ENCODE peak calls at places on chromosomes 3 and 15, in seven cellular contexts. One of them, this sample, is unnamed.

GRCh38 chr3:135444058-135444457 is 521.5 kb upstream of the PPP2R3A start:
- DNase-seq in EL: no peak
- DNase-seq in thyroid gland: no peak
- DNase-seq in NCI-H524: no peak
- DNase-seq in activated naive CD8-positive, alpha-beta T cell treated with anti-CD3 and anti-CD28 coated beads for 36 hours: no peak
- DNase-seq in mesothelial cell of epicardium: no peak
- DNase-seq in T47D: no peak
- DNase-seq in this sample: no peak

GRCh38 chr3:135965506-135966348 is at the start of gene PPP2R3A:
- DNase-seq in NCI-H524: peak; percentile 88
- DNase-seq in T47D: peak; percentile 84
- DNase-seq in EL: peak; percentile 89
- DNase-seq in thyroid gland: peak; percentile 76
- DNase-seq in mesothelial cell of epicardium: peak; percentile 82
- DNase-seq in activated naive CD8-positive, alpha-beta T cell treated with anti-CD3 and anti-CD28 coated beads for 36 hours: peak; percentile 81
- DNase-seq in this sample: peak; percentile 74

GRCh38 chr3:148792540-148792939 is 35.1 kb upstream of the CPB1 start:
- DNase-seq in mesothelial cell of epicardium: no peak
- DNase-seq in NCI-H524: no peak
- DNase-seq in EL: no peak
- DNase-seq in T47D: no peak
- DNase-seq in activated naive CD8-positive, alpha-beta T cell treated with anti-CD3 and anti-CD28 coated beads for 36 hours: no peak
- DNase-seq in thyroid gland: no peak
- DNase-seq in this sample: no peak

GRCh38 chr15:71409541-71409940 is 294.3 kb downstream of the THSD4 start:
- DNase-seq in T47D: no peak
- DNase-seq in thyroid gland: no peak
- DNase-seq in mesothelial cell of epicardium: no peak
- DNase-seq in NCI-H524: no peak
- DNase-seq in activated naive CD8-positive, alpha-beta T cell treated with anti-CD3 and anti-CD28 coated beads for 36 hours: no peak
- DNase-seq in EL: no peak
- DNase-seq in this sample: no peak

GRCh38 chr3:48629894-48630293 is 5.4 kb downstream of the SLC26A6 start:
- DNase-seq in mesothelial cell of epicardium: no peak
- DNase-seq in NCI-H524: no peak
- DNase-seq in EL: no peak
- DNase-seq in thyroid gland: no peak
- DNase-seq in activated naive CD8-positive, alpha-beta T cell treated with anti-CD3 and anti-CD28 coated beads for 36 hours: no peak
- DNase-seq in T47D: no peak
- DNase-seq in this sample: no peak

GRCh38 chr15:32790352-32790999 is 72.7 kb downstream of the GREM1 start:
- DNase-seq in thyroid gland: peak; percentile 29
- DNase-seq in activated naive CD8-positive, alpha-beta T cell treated with anti-CD3 and anti-CD28 coated beads for 36 hours: no peak
- DNase-seq in mesothelial cell of epicardium: no peak
- DNase-seq in NCI-H524: no peak
- DNase-seq in T47D: no peak
- DNase-seq in EL: peak; percentile 81
- DNase-seq in this sample: no peak

GRCh38 chr3:48268381-48268935 is 27.6 kb downstream of the ZNF589 start:
- DNase-seq in activated naive CD8-positive, alpha-beta T cell treated with anti-CD3 and anti-CD28 coated beads for 36 hours: peak; percentile 86
- DNase-seq in mesothelial cell of epicardium: no peak
- DNase-seq in T47D: no peak
- DNase-seq in EL: no peak
- DNase-seq in thyroid gland: no peak
- DNase-seq in NCI-H524: no peak
- DNase-seq in this sample: no peak

GRCh38 chr3:129859272-129859671 is 34.2 kb downstream of the TMCC1 start:
- DNase-seq in mesothelial cell of epicardium: no peak
- DNase-seq in NCI-H524: no peak
- DNase-seq in activated naive CD8-positive, alpha-beta T cell treated with anti-CD3 and anti-CD28 coated beads for 36 hours: no peak
- DNase-seq in EL: no peak
- DNase-seq in T47D: no peak
- DNase-seq in thyroid gland: no peak
- DNase-seq in this sample: no peak

GRCh38 chr3:128328546-128329458 is 137.9 kb downstream of the DNAJB8 start:
- DNase-seq in thyroid gland: no peak
- DNase-seq in activated naive CD8-positive, alpha-beta T cell treated with anti-CD3 and anti-CD28 coated beads for 36 hours: no peak
- DNase-seq in mesothelial cell of epicardium: no peak
- DNase-seq in T47D: no peak
- DNase-seq in NCI-H524: no peak
- DNase-seq in EL: no peak
- DNase-seq in this sample: no peak

GRCh38 chr15:38028869-38029268 is 94.4 kb downstream of the TMCO5A start:
- DNase-seq in NCI-H524: no peak
- DNase-seq in mesothelial cell of epicardium: no peak
- DNase-seq in thyroid gland: no peak
- DNase-seq in EL: no peak
- DNase-seq in activated naive CD8-positive, alpha-beta T cell treated with anti-CD3 and anti-CD28 coated beads for 36 hours: no peak
- DNase-seq in T47D: no peak
- DNase-seq in this sample: no peak

GRCh38 chr3:12803371-12803770 is 6.9 kb downstream of the CAND2 start:
- DNase-seq in T47D: no peak
- DNase-seq in mesothelial cell of epicardium: no peak
- DNase-seq in activated naive CD8-positive, alpha-beta T cell treated with anti-CD3 and anti-CD28 coated beads for 36 hours: no peak
- DNase-seq in EL: no peak
- DNase-seq in thyroid gland: no peak
- DNase-seq in NCI-H524: no peak
- DNase-seq in this sample: no peak

GRCh38 chr15:42444415-42445063 is 46.4 kb downstream of the ZNF106 start:
- DNase-seq in mesothelial cell of epicardium: peak; percentile 33
- DNase-seq in activated naive CD8-positive, alpha-beta T cell treated with anti-CD3 and anti-CD28 coated beads for 36 hours: no peak
- DNase-seq in NCI-H524: no peak
- DNase-seq in thyroid gland: no peak
- DNase-seq in T47D: no peak
- DNase-seq in EL: peak; percentile 76
- DNase-seq in this sample: no peak

GRCh38 chr3:160040181-160040580 is 51.5 kb downstream of the IL12A start:
- DNase-seq in mesothelial cell of epicardium: no peak
- DNase-seq in NCI-H524: no peak
- DNase-seq in activated naive CD8-positive, alpha-beta T cell treated with anti-CD3 and anti-CD28 coated beads for 36 hours: no peak
- DNase-seq in EL: no peak
- DNase-seq in T47D: no peak
- DNase-seq in thyroid gland: no peak
- DNase-seq in this sample: no peak

GRCh38 chr3:23115171-23115877 is 87.8 kb upstream of the UBE2E2 start:
- DNase-seq in NCI-H524: no peak
- DNase-seq in T47D: peak; percentile 15
- DNase-seq in mesothelial cell of epicardium: no peak
- DNase-seq in activated naive CD8-positive, alpha-beta T cell treated with anti-CD3 and anti-CD28 coated beads for 36 hours: no peak
- DNase-seq in EL: no peak
- DNase-seq in thyroid gland: no peak
- DNase-seq in this sample: no peak

GRCh38 chr3:10224794-10225660 is 23.2 kb upstream of the TATDN2 start:
- DNase-seq in EL: peak; percentile 78
- DNase-seq in mesothelial cell of epicardium: no peak
- DNase-seq in thyroid gland: peak; percentile 85
- DNase-seq in T47D: peak; percentile 70
- DNase-seq in NCI-H524: peak; percentile 37
- DNase-seq in activated naive CD8-positive, alpha-beta T cell treated with anti-CD3 and anti-CD28 coated beads for 36 hours: peak; percentile 60
- DNase-seq in this sample: peak; percentile 91

GRCh38 chr15:79595995-79596622 is 164.0 kb downstream of the MINAR1 start:
- DNase-seq in EL: peak; percentile 82
- DNase-seq in thyroid gland: peak; percentile 47
- DNase-seq in activated naive CD8-positive, alpha-beta T cell treated with anti-CD3 and anti-CD28 coated beads for 36 hours: peak; percentile 44
- DNase-seq in mesothelial cell of epicardium: no peak
- DNase-seq in T47D: peak; percentile 46
- DNase-seq in NCI-H524: peak; percentile 99
- DNase-seq in this sample: peak; percentile 93

GRCh38 chr3:10855083-10855870 is 39.2 kb downstream of the SLC6A11 start:
- DNase-seq in thyroid gland: no peak
- DNase-seq in T47D: no peak
- DNase-seq in EL: no peak
- DNase-seq in activated naive CD8-positive, alpha-beta T cell treated with anti-CD3 and anti-CD28 coated beads for 36 hours: no peak
- DNase-seq in NCI-H524: no peak
- DNase-seq in mesothelial cell of epicardium: no peak
- DNase-seq in this sample: no peak

GRCh38 chr3:78645628-78646310 is 1122.0 kb downstream of the ROBO1 start:
- DNase-seq in T47D: peak; percentile 11
- DNase-seq in EL: peak; percentile 67
- DNase-seq in mesothelial cell of epicardium: no peak
- DNase-seq in NCI-H524: peak; percentile 54
- DNase-seq in thyroid gland: no peak
- DNase-seq in activated naive CD8-positive, alpha-beta T cell treated with anti-CD3 and anti-CD28 coated beads for 36 hours: no peak
- DNase-seq in this sample: peak; percentile 71

This sample was measured in GM12865.